ENCODE peak calls at places on chromosome 7, in nine cellular contexts. D, I, V, R, P, Q, A, H and G are unnamed samples.

GRCh38 chr7:30648744-30649540 is 33.3 kb downstream of the CRHR2 start:
- DNase-seq in H (no peak), I (no peak), P (no peak), D (no peak), R (no peak), Q (no peak), V (no peak), A (no peak), G (no peak)

GRCh38 chr7:1706721-1707613 is 36.9 kb downstream of the ELFN1 start:
- DNase-seq in H (peak; percentile 11), Q (no peak), V (no peak), A (no peak), P (no peak), D (no peak), R (no peak), I (no peak), G (no peak)

GRCh38 chr7:26153246-26153822 is 1.3 kb downstream of the NFE2L3 start:
- DNase-seq in R (no peak), V (no peak), A (no peak), D (no peak), Q (no peak), I (no peak), H (no peak), P (peak; percentile 50), G (no peak)

GRCh38 chr7:16891338-16891737 is 9.6 kb upstream of the AGR3 start:
- DNase-seq in I (no peak), A (peak; percentile 12), H (no peak), Q (peak; percentile 72), D (peak; percentile 44), R (peak; percentile 31), V (peak; percentile 77), P (peak; percentile 85), G (peak; percentile 37)

GRCh38 chr7:23907012-23907411 is 197.0 kb downstream of the STK31 start:
- DNase-seq in Q (no peak), I (no peak), H (no peak), P (peak; percentile 39), D (peak; percentile 14), V (peak; percentile 48), A (no peak), R (no peak), G (no peak)

GRCh38 chr7:77995717-77996116 is 197.1 kb downstream of the PHTF2 start:
- DNase-seq in V (no peak), D (no peak), P (no peak), H (no peak), R (no peak), A (no peak), Q (peak; percentile 24), I (no peak), G (no peak)

GRCh38 chr7:91164948-91165845 is 99.0 kb upstream of the FZD1 start:
- DNase-seq in P (peak; percentile 72), Q (peak; percentile 88), R (peak; percentile 90), A (no peak), H (no peak), V (peak; percentile 91), D (peak; percentile 91), I (no peak), G (no peak)

GRCh38 chr7:94509264-94509878 is at the start of gene CASD1:
- DNase-seq in P (peak; percentile 30), Q (peak; percentile 1), H (peak; percentile 74), D (peak; percentile 10), I (peak; percentile 56), A (peak; percentile 60), R (no peak), V (no peak), G (no peak)

GRCh38 chr7:20191044-20191867 is 25.9 kb downstream of the MACC1 start:
- DNase-seq in P (no peak), R (no peak), I (no peak), D (no peak), A (no peak), V (no peak), H (no peak), Q (no peak), G (no peak)

GRCh38 chr7:132255898-132256297 is 320.4 kb downstream of the PLXNA4 start:
- DNase-seq in A (no peak), H (no peak), D (no peak), V (peak; percentile 41), Q (no peak), I (no peak), R (no peak), P (no peak), G (no peak)

GRCh38 chr7:2903686-2904162 is 59.6 kb upstream of the GNA12 start:
- DNase-seq in V (no peak), I (no peak), Q (no peak), D (no peak), A (no peak), H (no peak), R (no peak), P (no peak), G (no peak)

GRCh38 chr7:44048031-44048795 is 3.7 kb downstream of the DBNL start:
- DNase-seq in H (no peak), P (no peak), D (no peak), R (no peak), I (no peak), V (no peak), A (no peak), Q (no peak), G (no peak)

GRCh38 chr7:22979861-22980260 is 34.1 kb downstream of the HYCC1 start:
- DNase-seq in V (no peak), R (no peak), I (no peak), A (no peak), D (peak; percentile 32), H (no peak), P (peak; percentile 45), Q (no peak), G (no peak)

GRCh38 chr7:120272261-120272895 is 597 bp upstream of the KCND2 start:
- DNase-seq in Q (peak; percentile 53), A (peak; percentile 47), P (peak; percentile 66), H (no peak), D (peak; percentile 45), V (peak; percentile 66), R (peak; percentile 33), I (no peak), G (no peak)

GRCh38 chr7:48101880-48102448 is 12.9 kb downstream of the UPP1 start:
- DNase-seq in A (no peak), V (no peak), P (no peak), H (no peak), R (no peak), D (no peak), Q (no peak), I (no peak), G (no peak)
- TF ChIP-seq CTCF in A (peak; percentile 23), V (peak; percentile 37), P (peak; percentile 61), H (peak; percentile 9), R (peak; percentile 7), D (peak; percentile 26), Q (no peak), I (peak; percentile 23), G (no peak)

GRCh38 chr7:55278321-55278720 is 86.8 kb upstream of the LANCL2 start:
- DNase-seq in A (no peak), P (no peak), H (no peak), R (no peak), D (no peak), Q (no peak), V (no peak), I (no peak), G (no peak)
- TF ChIP-seq CTCF in A (no peak), P (no peak), H (no peak), R (no peak), D (no peak), Q (no peak), V (no peak), I (no peak), G (no peak)

DNA sequence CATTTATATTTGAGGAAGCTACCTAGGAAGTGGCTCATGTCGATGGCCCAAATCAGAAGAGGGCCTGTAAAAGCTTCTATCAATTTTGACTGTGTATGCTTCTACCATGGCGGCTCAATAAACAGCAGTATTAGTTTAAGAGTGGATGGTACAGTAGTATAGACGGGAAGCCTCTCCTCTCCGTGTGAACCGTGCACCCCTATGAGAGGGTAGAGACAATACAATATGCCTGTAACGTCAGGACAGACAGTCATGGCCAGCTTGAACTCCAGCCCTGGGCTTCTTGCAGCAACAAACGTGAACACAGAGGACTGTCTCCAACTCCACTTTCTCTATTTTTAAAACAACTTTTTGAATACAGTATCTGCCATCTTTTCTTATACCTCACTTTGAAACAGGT is 7.7 kb downstream of the IKZF1 start:
- DNase-seq in H (no peak), I (no peak), D (no peak), P (no peak), R (no peak), Q (no peak), A (no peak), V (no peak), G (no peak)
- TF ChIP-seq CTCF in H (no peak), I (no peak), D (no peak), P (no peak), R (no peak), Q (no peak), A (no peak), V (no peak), G (no peak)

GRCh38 chr7:151124899-151125399 is 38.7 kb downstream of the AGAP3 start:
- DNase-seq in R (no peak), Q (no peak), D (no peak), P (no peak), H (no peak), I (no peak), V (no peak), A (no peak), G (no peak)
- TF ChIP-seq CTCF in R (no peak), Q (no peak), D (no peak), P (no peak), H (no peak), I (no peak), V (no peak), A (no peak), G (no peak)